ENCODE peak calls at places on chromosomes 13 and 19, in six cellular contexts. X, Y, T, D, J and Q are unnamed samples.

GRCh38 chr13:98199480-98199879 is 22.4 kb upstream of the RNF113B start:
- DNase-seq in Y (no peak), J (no peak), T (no peak), D (no peak), X (no peak), Q (no peak)

GRCh38 chr13:22936228-22936627 is 244.6 kb upstream of the SGCG start:
- DNase-seq in D (no peak), T (no peak), X (no peak), J (no peak), Y (no peak), Q (no peak)

GRCh38 chr19:49073514-49074378 is 1.2 kb upstream of the KCNA7 start:
- DNase-seq in J (no peak), T (no peak), Y (no peak), D (no peak), X (no peak), Q (no peak)

GRCh38 chr19:42325896-42326771 is 699 bp downstream of the MEGF8 start:
- DNase-seq in J (no peak), Y (peak; percentile 38), T (no peak), D (no peak), X (no peak), Q (peak; percentile 4)

GRCh38 chr13:99652901-99653300 is 151.6 kb downstream of the TM9SF2 start:
- DNase-seq in D (no peak), J (no peak), T (no peak), Y (no peak), X (no peak), Q (no peak)

GRCh38 chr19:3768015-3768747 is 3.8 kb downstream of the RAX2 start:
- DNase-seq in X (no peak), D (no peak), T (no peak), Y (no peak), J (no peak), Q (no peak)

GRCh38 chr13:75088915-75089314 is 393.1 kb downstream of the TBC1D4 start:
- DNase-seq in J (no peak), D (no peak), X (no peak), Y (no peak), T (no peak), Q (no peak)

GRCh38 chr13:52446265-52446664 is 4.2 kb downstream of the VPS36 start:
- DNase-seq in D (no peak), J (no peak), X (no peak), Y (no peak), T (no peak), Q (no peak)

GRCh38 chr13:49587311-49587847 is 2.0 kb upstream of the RCBTB1 start:
- DNase-seq in T (no peak), J (no peak), X (no peak), Y (no peak), D (no peak), Q (no peak)

GRCh38 chr13:32895296-32895695 is 120.9 kb upstream of the KL start:
- DNase-seq in T (no peak), J (no peak), D (no peak), Y (no peak), X (no peak), Q (no peak)

GRCh38 chr13:45238945-45239795 is 38.3 kb upstream of the KCTD4 start:
- DNase-seq in J (no peak), D (no peak), Y (no peak), X (no peak), T (no peak), Q (no peak)

GRCh38 chr13:85386424-85386823 is 412.8 kb downstream of the SLITRK6 start:
- DNase-seq in Y (no peak), T (no peak), J (no peak), D (no peak), X (no peak), Q (no peak)

GRCh38 chr19:41799444-41800000 is 3.1 kb downstream of the CEACAM3 start:
- DNase-seq in X (no peak), J (no peak), D (no peak), Y (no peak), T (no peak), Q (no peak)

GRCh38 chr13:109454167-109454917 is 332.0 kb downstream of the IRS2 start:
- DNase-seq in X (no peak), Y (no peak), J (no peak), T (no peak), D (no peak), Q (no peak)

GRCh38 chr19:42323852-42324654 is 1.4 kb upstream of the MEGF8 start:
- DNase-seq in D (no peak), Y (no peak), X (no peak), T (no peak), J (no peak), Q (no peak)

GRCh38 chr19:49165865-49166301 is 8.3 kb downstream of the TRPM4 start:
- DNase-seq in X (no peak), T (no peak), D (no peak), Y (no peak), J (no peak), Q (no peak)

GRCh38 chr19:15673176-15673654 is 328 bp downstream of the CYP4F12 start:
- DNase-seq in D (no peak), J (no peak), T (no peak), Y (peak; percentile 15), X (no peak), Q (no peak)

GRCh38 chr13:95123726-95124125 is 177.5 kb downstream of the ABCC4 start:
- DNase-seq in J (no peak), T (no peak), X (no peak), D (no peak), Y (no peak), Q (no peak)

GRCh38 chr19:3383121-3383722 is 16.8 kb downstream of the NFIC start:
- DNase-seq in T (peak; percentile 92), D (peak; percentile 77), Y (peak; percentile 63), J (no peak), X (no peak), Q (no peak)

GRCh38 chr13:42009057-42009456 is 39.4 kb upstream of the DGKH start:
- DNase-seq in Y (no peak), T (no peak), X (no peak), J (no peak), D (no peak), Q (no peak)

GRCh38 chr19:6519289-6519688 is 11.5 kb upstream of the TNFSF9 start:
- DNase-seq in T (no peak), X (no peak), J (no peak), Y (no peak), D (no peak), Q (no peak)

DNA sequence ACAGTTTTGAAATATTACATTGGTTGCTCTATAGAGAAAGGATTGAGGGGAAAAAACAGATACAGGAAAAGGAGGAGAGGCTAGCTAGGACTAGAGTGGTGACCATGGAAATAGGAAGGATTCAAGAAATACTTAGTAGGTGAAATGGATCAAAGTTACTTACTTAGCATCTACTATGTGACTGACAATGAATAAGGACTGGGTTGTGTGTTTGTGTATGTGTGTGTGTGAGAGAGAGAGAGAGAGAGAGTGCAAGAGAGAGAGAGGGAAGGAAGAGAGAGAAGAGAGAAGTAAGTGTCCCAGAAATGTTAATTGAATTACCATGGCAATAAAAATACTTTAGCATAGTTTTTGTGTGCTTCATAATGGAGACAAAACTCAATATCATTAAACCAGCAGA is 7.9 kb downstream of the GPC6 start:
- DNase-seq in Y (no peak), J (no peak), T (no peak), X (no peak), D (no peak), Q (no peak)
- H3K27ac ChIP-seq in Y (no peak overlapping the region), J (no peak overlapping the region), T (peak overlapping the region; percentile 51), X (no peak overlapping the region), D (no peak overlapping the region), Q (no peak overlapping the region)

DNA sequence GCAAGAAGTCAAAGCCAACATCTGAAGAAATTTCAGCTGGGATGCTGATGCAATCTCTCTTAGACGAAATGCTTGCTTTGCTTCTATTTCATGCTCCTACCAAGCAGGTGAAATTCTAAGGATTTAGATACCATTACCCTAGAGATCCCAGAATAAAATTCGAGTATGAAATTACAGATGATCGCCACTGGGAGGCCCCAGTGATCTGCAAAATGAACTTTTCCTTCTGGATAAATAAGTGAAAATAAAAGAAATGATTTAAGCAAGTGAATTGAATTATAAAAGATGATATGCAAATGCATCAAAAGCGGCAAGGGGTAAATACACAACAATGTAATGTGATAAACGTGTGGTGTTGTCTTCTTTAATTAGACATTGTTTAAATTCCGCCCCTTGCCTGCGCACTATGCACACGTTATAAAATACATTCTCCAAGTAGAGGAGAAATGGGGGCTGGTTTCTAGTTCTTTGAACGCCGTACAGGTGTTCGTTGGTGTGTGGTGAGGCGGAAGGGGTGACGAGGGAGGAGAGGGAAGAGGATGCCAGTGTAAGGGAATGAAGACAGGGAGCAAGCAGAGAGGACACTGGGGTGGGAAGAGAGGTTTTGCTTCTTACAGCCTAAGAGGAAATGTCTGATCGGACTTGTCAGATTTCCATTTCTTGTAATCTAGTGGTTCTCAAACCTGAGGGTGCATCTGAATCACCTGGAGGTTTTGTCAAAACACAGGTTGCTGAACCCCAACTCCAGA is 58.0 kb downstream of the ERCC5 start:
- DNase-seq in J (no peak), X (no peak), Y (no peak), D (no peak), T (no peak), Q (no peak)
- TF ChIP-seq CTCF in J (no peak), X (no peak), Y (peak; percentile 44), D (no peak), T (no peak), Q (no peak)

DNA sequence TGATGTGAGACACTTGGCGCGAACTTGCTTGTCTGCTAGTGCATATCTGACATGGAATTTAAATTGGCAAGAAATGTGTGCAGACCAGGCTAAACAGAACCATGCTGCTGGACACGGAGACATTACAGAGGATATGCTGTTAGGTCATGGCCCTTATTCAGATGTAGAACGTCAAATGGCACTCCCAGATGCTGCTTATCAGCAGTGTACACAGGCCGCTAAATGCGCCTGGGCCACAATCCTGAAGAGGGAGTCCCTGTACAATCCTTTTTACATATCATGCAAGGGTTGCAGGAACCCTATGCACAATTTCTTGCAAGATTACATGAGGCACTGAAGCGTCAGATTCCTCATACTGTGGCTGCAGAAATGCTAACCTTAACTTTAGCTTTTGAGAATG is 9.3 kb downstream of the ZNF350 start:
- DNase-seq in X (no peak), Y (no peak), D (no peak), J (no peak), T (no peak), Q (no peak)
- H3K9me3 ChIP-seq in X (peaks cover 84% of the 10 kb centered on the region), Y (peaks cover 98% of the 10 kb centered on the region), D (peaks cover 82% of the 10 kb centered on the region), J (peaks cover 82% of the 10 kb centered on the region), T (peaks cover 37% of the 10 kb centered on the region), Q (peaks cover 100% of the 10 kb centered on the region)

GRCh38 chr19:44623080-44623479 is 9.7 kb downstream of the IGSF23 start:
- DNase-seq in D (no peak), Y (no peak), J (peak; percentile 52), X (no peak), T (no peak), Q (no peak)
- H3K27ac ChIP-seq in D (no peak overlapping the region), Y (no peak overlapping the region), J (no peak overlapping the region), X (no peak overlapping the region), T (no peak overlapping the region), Q (no peak overlapping the region)

DNA sequence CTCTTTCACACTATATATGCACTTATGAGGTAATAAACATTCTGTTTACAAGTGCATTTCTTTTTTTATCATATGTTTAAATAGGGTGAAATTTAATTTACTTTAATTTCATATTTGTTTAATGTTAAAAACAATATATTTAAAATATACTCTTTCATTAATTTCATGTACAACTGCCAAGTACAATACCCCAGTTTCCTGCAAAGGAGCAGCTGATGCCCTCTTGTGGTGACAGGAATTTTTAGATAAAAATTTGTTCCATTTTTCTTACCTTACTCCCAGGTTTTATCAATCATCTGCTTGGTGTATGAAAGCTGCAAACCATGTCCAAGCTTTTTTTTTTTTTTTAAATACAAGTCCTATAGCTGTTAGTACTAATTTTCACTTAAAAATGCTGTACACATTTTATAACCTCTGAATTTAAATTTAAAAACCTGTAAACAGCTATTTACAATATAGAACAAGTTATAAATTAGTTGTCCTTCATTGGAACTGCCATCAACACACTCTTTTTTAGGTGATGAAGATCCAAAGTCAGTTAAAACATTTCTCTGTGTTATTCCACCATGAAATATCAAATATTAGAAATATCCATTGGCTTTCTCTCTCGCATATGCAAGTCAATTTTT is 4.9 kb downstream of the PCDH20 start:
- DNase-seq in Y (no peak), X (no peak), T (no peak), J (no peak), D (no peak), Q (no peak)
- TF ChIP-seq CTCF in Y (peak; percentile 55), X (no peak), T (no peak), J (no peak), D (no peak), Q (no peak)